ENCODE peak calls at places on chromosomes 2 and 18, in six cellular contexts. One of them, this sample, is unnamed.

GRCh38 chr2:30180230-30180629 is 33.4 kb downstream of the YPEL5 start:
- DNase-seq in HEK293T: no peak
- DNase-seq in hippocampal formation: no peak
- DNase-seq in A172: no peak
- DNase-seq in MV-4-11: no peak
- DNase-seq in lower lobe of right lung: no peak
- DNase-seq in this sample: no peak

GRCh38 chr2:216115224-216115582 is 6.1 kb downstream of the XRCC5 start:
- DNase-seq in HEK293T: peak; percentile 10
- DNase-seq in hippocampal formation: no peak
- DNase-seq in A172: no peak
- DNase-seq in MV-4-11: peak; percentile 47
- DNase-seq in lower lobe of right lung: no peak
- DNase-seq in this sample: no peak

GRCh38 chr2:106356291-106356690 is 111.9 kb downstream of the RGPD3 start:
- DNase-seq in HEK293T: no peak
- DNase-seq in hippocampal formation: no peak
- DNase-seq in A172: no peak
- DNase-seq in MV-4-11: peak; percentile 22
- DNase-seq in lower lobe of right lung: no peak
- DNase-seq in this sample: no peak

GRCh38 chr2:8229546-8229986 is 452.3 kb upstream of the ID2 start:
- DNase-seq in HEK293T: no peak
- DNase-seq in hippocampal formation: no peak
- DNase-seq in A172: peak; percentile 71
- DNase-seq in MV-4-11: peak; percentile 96
- DNase-seq in lower lobe of right lung: peak; percentile 64
- DNase-seq in this sample: no peak

GRCh38 chr2:195967336-195967735 is 101.3 kb downstream of the DNAH7 start:
- DNase-seq in HEK293T: no peak
- DNase-seq in hippocampal formation: no peak
- DNase-seq in A172: no peak
- DNase-seq in MV-4-11: no peak
- DNase-seq in lower lobe of right lung: no peak
- DNase-seq in this sample: no peak

GRCh38 chr2:30265441-30266015 is 34.2 kb downstream of the LBH start:
- DNase-seq in HEK293T: no peak
- DNase-seq in hippocampal formation: no peak
- DNase-seq in A172: no peak
- DNase-seq in MV-4-11: no peak
- DNase-seq in lower lobe of right lung: no peak
- DNase-seq in this sample: no peak

GRCh38 chr2:5325523-5325922 is 366.7 kb upstream of the SOX11 start:
- DNase-seq in HEK293T: no peak
- DNase-seq in hippocampal formation: no peak
- DNase-seq in A172: no peak
- DNase-seq in MV-4-11: no peak
- DNase-seq in lower lobe of right lung: no peak
- DNase-seq in this sample: no peak

GRCh38 chr2:8517850-8518480 is 163.9 kb upstream of the ID2 start:
- DNase-seq in HEK293T: no peak
- DNase-seq in hippocampal formation: no peak
- DNase-seq in A172: no peak
- DNase-seq in MV-4-11: no peak
- DNase-seq in lower lobe of right lung: no peak
- DNase-seq in this sample: no peak

GRCh38 chr2:19484736-19485135 is 126.3 kb upstream of the OSR1 start:
- DNase-seq in HEK293T: no peak
- DNase-seq in hippocampal formation: no peak
- DNase-seq in A172: no peak
- DNase-seq in MV-4-11: no peak
- DNase-seq in lower lobe of right lung: no peak
- DNase-seq in this sample: no peak

GRCh38 chr2:156852210-156852609 is 405.3 kb upstream of the GALNT5 start:
- DNase-seq in HEK293T: no peak
- DNase-seq in hippocampal formation: no peak
- DNase-seq in A172: no peak
- DNase-seq in MV-4-11: no peak
- DNase-seq in lower lobe of right lung: no peak
- DNase-seq in this sample: no peak

GRCh38 chr18:11324956-11325873 is 175.8 kb upstream of the PIEZO2 start:
- DNase-seq in HEK293T: no peak
- DNase-seq in hippocampal formation: no peak
- DNase-seq in A172: peak; percentile 96
- DNase-seq in MV-4-11: peak; percentile 96
- DNase-seq in lower lobe of right lung: no peak
- DNase-seq in this sample: no peak

GRCh38 chr2:9949992-9950520 is 1.4 kb upstream of the GRHL1 start:
- DNase-seq in HEK293T: no peak
- DNase-seq in hippocampal formation: no peak
- DNase-seq in A172: no peak
- DNase-seq in MV-4-11: no peak
- DNase-seq in lower lobe of right lung: no peak
- DNase-seq in this sample: no peak

GRCh38 chr18:63148449-63149199 is 170.9 kb downstream of the BCL2 start:
- DNase-seq in HEK293T: no peak
- DNase-seq in hippocampal formation: no peak
- DNase-seq in A172: no peak
- DNase-seq in MV-4-11: no peak
- DNase-seq in lower lobe of right lung: no peak
- DNase-seq in this sample: no peak

GRCh38 chr2:9423922-9424272 is 443 bp downstream of the CPSF3 start:
- DNase-seq in HEK293T: no peak
- DNase-seq in hippocampal formation: no peak
- DNase-seq in A172: no peak
- DNase-seq in MV-4-11: no peak
- DNase-seq in lower lobe of right lung: no peak
- DNase-seq in this sample: no peak

GRCh38 chr2:26429779-26430654 is 28.3 kb downstream of the DRC1 start:
- DNase-seq in HEK293T: no peak
- DNase-seq in hippocampal formation: no peak
- DNase-seq in A172: no peak
- DNase-seq in MV-4-11: no peak
- DNase-seq in lower lobe of right lung: no peak
- DNase-seq in this sample: no peak

GRCh38 chr2:8149011-8149410 is 532.8 kb upstream of the ID2 start:
- DNase-seq in HEK293T: no peak
- DNase-seq in hippocampal formation: no peak
- DNase-seq in A172: no peak
- DNase-seq in MV-4-11: no peak
- DNase-seq in lower lobe of right lung: no peak
- DNase-seq in this sample: no peak